ENCODE peak calls at places on chromosomes 6 and 20, in eight cellular contexts. E is kidney, H is HFFc6, X is right atrium auricular region, W is AG04449, Q is heart right ventricle, I is nephron progenitor cell, Z is stomach. O is an unnamed sample.

GRCh38 chr6:52263709-52264320 is 19.5 kb upstream of the IL17F start:
- DNase-seq in H (peak), E (peak), Z (peak), X (peak), W (peak), I (peak), Q (peak), O (peak)

GRCh38 chr20:53678990-53679596 is 85.5 kb upstream of the ZNF217 start:
- DNase-seq in W (no peak), H (no peak), Z (no peak), Q (no peak), E (no peak), X (no peak), I (no peak), O (no peak)

GRCh38 chr6:121510568-121511177 is 75.2 kb downstream of the GJA1 start:
- DNase-seq in W (no peak), I (no peak), Q (no peak), H (no peak), X (no peak), E (no peak), Z (no peak), O (no peak)

GRCh38 chr6:157629220-157629619 is 193.8 kb upstream of the SNX9 start:
- DNase-seq in I (no peak), W (peak), H (no peak), E (no peak), X (no peak), Q (no peak), Z (no peak), O (no peak)

GRCh38 chr6:11851405-11851804 is 72.8 kb upstream of the ADTRP start:
- DNase-seq in X (no peak), H (peak), I (no peak), E (no peak), Q (no peak), Z (no peak), W (peak), O (no peak)

GRCh38 chr6:127328043-127328442 is 15.4 kb downstream of the ECHDC1 start:
- DNase-seq in Q (no peak), X (no peak), Z (no peak), I (no peak), H (peak), E (no peak), W (no peak), O (no peak)

GRCh38 chr20:49351775-49352174 is 73.9 kb upstream of the ZNFX1 start:
- DNase-seq in Q (no peak), E (no peak), X (no peak), Z (no peak), W (no peak), I (no peak), H (no peak), O (no peak)

GRCh38 chr6:166145751-166146150 is 21.9 kb downstream of the TBXT start:
- DNase-seq in I (no peak), E (no peak), H (no peak), X (no peak), W (no peak), Q (no peak), Z (no peak), O (no peak)

GRCh38 chr6:130381459-130382380 is 15.9 kb downstream of the TMEM200A start:
- DNase-seq in H (no peak), I (no peak), Z (no peak), E (no peak), X (no peak), Q (no peak), W (no peak), O (no peak)

GRCh38 chr6:160421854-160422253 is 73.7 kb downstream of the SLC22A3 start:
- DNase-seq in W (no peak), Q (peak), I (no peak), Z (no peak), X (peak), H (no peak), E (no peak), O (no peak)

GRCh38 chr20:40970218-40970617 is 58.4 kb upstream of the TOP1 start:
- DNase-seq in H (no peak), W (no peak), X (no peak), I (no peak), Z (peak), E (no peak), Q (no peak), O (no peak)

GRCh38 chr20:61844621-61845020 is 221.1 kb downstream of the TAF4 start:
- DNase-seq in W (no peak), E (peak), H (no peak), X (no peak), Q (no peak), Z (no peak), I (no peak), O (no peak)

GRCh38 chr6:21500894-21501293 is 92.7 kb upstream of the SOX4 start:
- DNase-seq in I (no peak), H (no peak), Q (no peak), E (no peak), W (no peak), X (no peak), Z (peak), O (no peak)

GRCh38 chr20:1876217-1876921 is 18.8 kb upstream of the SIRPA start:
- DNase-seq in H (no peak), I (no peak), X (no peak), Q (no peak), Z (no peak), E (no peak), W (no peak), O (no peak)

GRCh38 chr6:112116215-112116614 is 28.8 kb downstream of the FAM229B start:
- DNase-seq in W (no peak), Z (no peak), I (no peak), E (no peak), Q (no peak), H (no peak), X (no peak), O (no peak)

GRCh38 chr6:3285049-3285639 is 26.4 kb downstream of the PSMG4 start:
- DNase-seq in I (no peak), E (peak), X (no peak), Z (no peak), H (no peak), W (no peak), Q (no peak), O (peak)

GRCh38 chr6:106572436-106572835 is 56.9 kb downstream of the RTN4IP1 start:
- DNase-seq in H (no peak), Z (no peak), E (no peak), I (no peak), Q (no peak), X (no peak), W (no peak), O (no peak)

GRCh38 chr20:57849126-57849867 is 139.5 kb upstream of the PMEPA1 start:
- DNase-seq in H (no peak), X (peak), Z (no peak), Q (no peak), I (no peak), W (no peak), E (peak), O (no peak)

GRCh38 chr6:131519670-131520436 is 53.2 kb upstream of the ARG1 start:
- DNase-seq in H (peak), Q (no peak), X (no peak), Z (no peak), E (no peak), I (peak), W (no peak), O (peak)

GRCh38 chr6:168456907-168457771 is 16.2 kb downstream of the SMOC2 start:
- DNase-seq in H (no peak), Z (no peak), X (no peak), I (no peak), W (no peak), E (no peak), Q (no peak), O (no peak)

GRCh38 chr20:1122388-1123315 is 4.2 kb downstream of the PSMF1 start:
- DNase-seq in E (peak), W (no peak), H (peak), I (no peak), X (no peak), Z (peak), Q (peak), O (no peak)

GRCh38 chr6:32190946-32191677 is 1.1 kb upstream of the PBX2 start:
- DNase-seq in E (peak), Z (no peak), I (no peak), W (no peak), Q (no peak), H (no peak), X (no peak), O (no peak)

GRCh38 chr6:16216501-16217155 is 21.8 kb upstream of the GMPR start:
- DNase-seq in H (no peak), Q (no peak), I (no peak), E (peak), Z (no peak), X (peak), W (no peak), O (no peak)

GRCh38 chr6:82143041-82143481 is 104.5 kb downstream of the IBTK start:
- DNase-seq in E (no peak), I (no peak), Q (peak), Z (no peak), H (peak), X (no peak), W (peak), O (no peak)

GRCh38 chr6:14275493-14275851 is 157.9 kb downstream of the CD83 start:
- DNase-seq in Q (peak), Z (no peak), I (no peak), H (no peak), W (no peak), E (no peak), X (no peak), O (no peak)

GRCh38 chr20:37055276-37055675 is 40.5 kb downstream of the RBL1 start:
- DNase-seq in Z (no peak), Q (no peak), I (no peak), X (no peak), E (no peak), W (no peak), H (no peak), O (no peak)

GRCh38 chr20:47417245-47418060 is 61.0 kb upstream of the ZMYND8 start:
- DNase-seq in Q (no peak), E (no peak), W (no peak), X (no peak), Z (no peak), I (no peak), H (no peak), O (no peak)

GRCh38 chr6:14616611-14617010 is 499.0 kb downstream of the CD83 start:
- DNase-seq in E (no peak), Q (no peak), Z (no peak), W (no peak), H (no peak), I (no peak), X (no peak), O (no peak)

DNA sequence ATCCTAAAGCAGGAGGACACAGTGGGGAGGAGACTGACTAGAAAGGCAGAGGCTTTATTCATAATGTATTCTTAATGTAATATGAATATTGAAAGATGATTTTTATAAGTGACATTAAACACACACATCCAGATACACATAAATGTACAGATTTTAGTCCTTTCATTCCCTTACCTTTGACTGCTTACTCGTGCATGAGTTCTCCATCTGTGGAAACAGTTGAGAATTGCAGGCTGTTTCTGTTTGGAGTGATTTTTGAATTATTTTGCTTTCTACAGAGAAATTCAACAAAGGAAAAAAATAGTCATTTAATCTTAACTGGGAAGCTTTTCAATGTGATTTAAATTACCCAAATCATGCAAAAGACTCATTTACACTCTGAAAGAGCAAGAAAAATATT is 136.5 kb downstream of the RIMS1 start:
- DNase-seq in E (no peak), Z (no peak), H (no peak), W (no peak), I (no peak), Q (no peak), X (no peak), O (no peak)
- TF ChIP-seq CTCF in E (no peak), Z (no peak), H (peak), W (no peak), I (no peak), Q (no peak), X (no peak), O (no peak)

GRCh38 chr20:63186528-63187316 is 29.2 kb downstream of the YTHDF1 start:
- DNase-seq in E (peak), W (no peak), I (no peak), H (peak), Q (no peak), X (no peak), Z (peak), O (no peak)
- TF ChIP-seq CTCF in E (no peak), W (no peak), I (no peak), H (peak), Q (no peak), X (no peak), Z (no peak), O (no peak)

GRCh38 chr20:24458441-24458840 is 11.0 kb upstream of the SYNDIG1 start:
- DNase-seq in W (no peak), Q (peak), X (no peak), E (no peak), H (no peak), Z (no peak), I (no peak), O (no peak)

GRCh38 chr20:24461848-24462247 is 7.6 kb upstream of the SYNDIG1 start:
- DNase-seq in E (no peak), H (no peak), X (no peak), Q (no peak), W (no peak), Z (no peak), I (no peak), O (no peak)

GRCh38 chr20:24462461-24463010 is 6.9 kb upstream of the SYNDIG1 start:
- DNase-seq in I (no peak), E (no peak), X (no peak), W (no peak), H (no peak), Q (no peak), Z (no peak), O (no peak)

GRCh38 chr20:24465168-24465567 is 4.3 kb upstream of the SYNDIG1 start:
- DNase-seq in Z (no peak), E (no peak), Q (peak), W (no peak), I (no peak), H (no peak), X (no peak), O (no peak)

DNA sequence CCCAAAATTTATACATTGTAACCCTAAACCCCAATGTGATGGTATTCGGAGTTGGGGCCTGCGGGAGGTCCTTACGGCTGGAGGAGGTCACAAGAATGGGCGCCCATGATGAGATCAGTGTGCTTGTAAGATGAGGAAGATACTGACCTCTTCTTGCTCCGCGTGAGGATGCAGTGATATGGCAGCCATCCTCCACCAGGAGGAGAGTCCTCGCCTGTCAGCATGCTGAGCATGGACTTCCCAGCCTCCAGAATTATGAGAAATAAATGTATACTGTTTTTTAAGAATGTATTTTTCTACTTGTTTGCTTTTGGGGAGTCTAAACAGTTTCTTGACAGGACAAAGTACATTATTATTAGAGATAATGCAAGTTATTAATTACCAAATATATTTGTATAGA is 8.7 kb upstream of the SYNDIG1 start:
- DNase-seq in Z (no peak), X (no peak), H (peak), Q (no peak), W (no peak), E (no peak), I (no peak), O (no peak)
- TF ChIP-seq CTCF in Z (no peak), X (no peak), H (peak), Q (no peak), W (no peak), E (no peak), I (no peak), O (peak)

GRCh38 chr20:17648782-17649730 is 33.0 kb downstream of the RRBP1 start:
- DNase-seq in W (no peak), Z (peak), I (no peak), X (no peak), E (no peak), Q (no peak), H (no peak), O (no peak)
- TF ChIP-seq CTCF in W (no peak), Z (peak), I (peak), X (peak), E (peak), Q (peak), H (peak), O (no peak)

GRCh38 chr6:34457747-34458462 is 8.0 kb upstream of the PACSIN1 start:
- DNase-seq in H (no peak), Q (no peak), I (peak), E (no peak), W (no peak), Z (no peak), X (no peak), O (no peak)
- TF ChIP-seq CTCF in H (no peak), Q (no peak), I (no peak), E (no peak), W (no peak), Z (no peak), X (no peak), O (no peak)